ENCODE peak calls at places on chromosomes 12 and 14, in five cellular contexts. K, F, O, J and S are unnamed samples.

GRCh38 chr12:83141460-83141994 is 454.8 kb downstream of the TMTC2 start:
- DNase-seq in F (no peak), J (no peak), K (no peak), O (no peak), S (no peak)

GRCh38 chr14:47917344-47917954 is 242.0 kb upstream of the MDGA2 start:
- DNase-seq in J (no peak), O (peak; percentile 34), K (no peak), F (peak; percentile 43), S (peak; percentile 56)

GRCh38 chr12:105341010-105341409 is 10.5 kb downstream of the C12orf75 start:
- DNase-seq in K (no peak), F (peak; percentile 69), J (no peak), O (no peak), S (no peak)

GRCh38 chr12:47849261-47849660 is 29.6 kb upstream of the HDAC7 start:
- DNase-seq in K (no peak), J (no peak), F (no peak), O (no peak), S (no peak)

GRCh38 chr14:69522026-69522425 is 37.5 kb downstream of the PLEKHD1 start:
- DNase-seq in J (no peak), F (no peak), O (no peak), K (no peak), S (no peak)

GRCh38 chr12:7068994-7069346 is 8.5 kb downstream of the C1S start:
- DNase-seq in F (no peak), J (no peak), K (no peak), O (no peak), S (no peak)

GRCh38 chr14:104382361-104383087 is 197.0 kb upstream of the C14orf180 start:
- DNase-seq in J (no peak), K (peak; percentile 39), F (no peak), O (no peak), S (no peak)

GRCh38 chr12:85866929-85867776 is 6.9 kb upstream of the NTS start:
- DNase-seq in F (peak; percentile 82), J (no peak), O (peak; percentile 49), K (no peak), S (no peak)

GRCh38 chr12:5586201-5586600 is 154.3 kb downstream of the NTF3 start:
- DNase-seq in O (peak; percentile 23), K (no peak), J (no peak), F (peak; percentile 4), S (no peak)

GRCh38 chr12:67472551-67472950 is 176.0 kb upstream of the DYRK2 start:
- DNase-seq in F (no peak), K (peak; percentile 49), J (peak; percentile 52), O (peak; percentile 34), S (no peak)

GRCh38 chr14:79631276-79631675 is 580.0 kb downstream of the DIO2 start:
- DNase-seq in F (no peak), K (peak; percentile 38), J (no peak), O (no peak), S (no peak)
- TF ChIP-seq CTCF in F (no peak), K (no peak), J (no peak), O (no peak), S (no peak)

DNA sequence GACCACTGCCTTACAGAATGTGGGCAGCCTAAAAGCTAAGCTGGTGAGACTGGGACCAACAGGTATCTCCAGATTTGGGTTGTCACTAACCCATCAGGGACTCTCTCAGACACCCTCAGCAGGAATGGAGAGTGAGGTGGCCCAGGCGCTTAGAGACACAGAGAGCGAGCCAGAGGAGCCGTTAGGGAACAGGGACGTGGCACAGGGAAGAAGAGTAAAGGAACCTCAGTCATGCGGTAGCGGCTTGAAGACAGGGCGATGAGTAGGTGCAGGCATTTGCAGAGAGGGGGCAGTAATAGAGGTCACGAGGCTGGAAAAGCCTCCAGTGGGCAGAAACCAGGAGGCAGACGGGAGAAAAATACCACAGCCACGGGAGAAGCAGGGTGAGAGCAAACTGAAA is 158.0 kb upstream of the CCND2 start:
- DNase-seq in J (no peak), F (no peak), O (peak; percentile 28), K (no peak), S (no peak)
- TF ChIP-seq CTCF in J (no peak), F (no peak), O (peak; percentile 41), K (no peak), S (no peak)

DNA sequence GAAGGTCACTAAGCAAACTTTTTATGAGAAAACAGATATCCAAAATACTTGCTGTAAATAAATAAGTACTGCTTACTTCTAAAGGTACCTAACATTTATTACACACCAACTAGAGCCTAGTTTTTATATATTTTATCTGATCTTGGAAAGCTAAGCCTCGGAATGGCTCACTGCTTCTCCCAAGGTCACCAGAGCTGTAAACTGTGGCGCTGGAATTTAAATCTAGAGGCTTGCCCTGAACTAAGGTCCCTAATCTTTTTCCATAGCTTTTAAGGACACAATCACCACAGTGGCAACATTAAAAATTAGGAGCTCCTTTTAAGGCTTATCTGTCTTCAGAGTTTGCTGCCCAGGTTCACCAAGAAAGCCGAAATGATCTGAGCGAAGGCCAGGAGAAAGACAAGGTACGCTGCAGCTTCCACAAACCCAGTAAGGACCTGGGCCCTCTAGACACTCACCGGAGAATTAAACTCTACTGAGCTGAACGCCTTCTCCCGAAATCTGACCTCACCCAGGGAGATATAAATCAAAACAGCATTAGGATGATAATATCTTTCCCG is 613 bp downstream of the CCNB1IP1 start:
- DNase-seq in J (no peak), K (no peak), F (peak; percentile 22), O (peak; percentile 22), S (no peak)
- TF ChIP-seq CTCF in J (no peak), K (no peak), F (no peak), O (no peak), S (no peak)

GRCh38 chr12:99619389-99620158 is 28.0 kb upstream of the GARIN6 start:
- DNase-seq in F (peak; percentile 27), K (no peak), O (peak; percentile 70), J (no peak), S (peak; percentile 27)
- TF ChIP-seq CTCF in F (peak; percentile 60), K (no peak), O (peak; percentile 92), J (peak; percentile 8), S (peak; percentile 68)

GRCh38 chr12:26736563-26737486 is 96.2 kb downstream of the ITPR2 start:
- DNase-seq in K (no peak), F (peak; percentile 75), J (no peak), O (no peak), S (no peak)

GRCh38 chr12:26735249-26735639 is 97.8 kb downstream of the ITPR2 start:
- DNase-seq in F (no peak), J (no peak), O (no peak), K (no peak), S (no peak)

GRCh38 chr12:26737487-26738030 is 95.4 kb downstream of the ITPR2 start:
- DNase-seq in O (no peak), K (no peak), F (no peak), J (no peak), S (no peak)

GRCh38 chr12:26732010-26732908 is 100.7 kb downstream of the ITPR2 start:
- DNase-seq in J (no peak), K (no peak), F (no peak), O (no peak), S (no peak)

GRCh38 chr12:26734510-26735248 is 98.3 kb downstream of the ITPR2 start:
- DNase-seq in J (no peak), F (no peak), K (no peak), O (no peak), S (no peak)
- TF ChIP-seq CTCF in J (no peak), F (no peak), K (no peak), O (no peak), S (no peak)

GRCh38 chr14:56976211-56976610 is 165.9 kb upstream of the OTX2 start:
- DNase-seq in K (no peak), O (no peak), J (no peak), F (no peak), S (no peak)
- TF ChIP-seq CTCF in K (no peak), O (no peak), J (no peak), F (no peak), S (no peak)

GRCh38 chr12:45933504-45933903 is 56.9 kb downstream of the SCAF11 start:
- DNase-seq in K (no peak), O (no peak), J (no peak), F (peak; percentile 15), S (no peak)

GRCh38 chr12:45928309-45928708 is 62.1 kb downstream of the SCAF11 start:
- DNase-seq in J (no peak), O (no peak), F (no peak), K (no peak), S (no peak)

GRCh38 chr12:45934956-45935355 is 55.4 kb downstream of the SCAF11 start:
- DNase-seq in J (no peak), F (no peak), K (no peak), O (no peak), S (no peak)

DNA sequence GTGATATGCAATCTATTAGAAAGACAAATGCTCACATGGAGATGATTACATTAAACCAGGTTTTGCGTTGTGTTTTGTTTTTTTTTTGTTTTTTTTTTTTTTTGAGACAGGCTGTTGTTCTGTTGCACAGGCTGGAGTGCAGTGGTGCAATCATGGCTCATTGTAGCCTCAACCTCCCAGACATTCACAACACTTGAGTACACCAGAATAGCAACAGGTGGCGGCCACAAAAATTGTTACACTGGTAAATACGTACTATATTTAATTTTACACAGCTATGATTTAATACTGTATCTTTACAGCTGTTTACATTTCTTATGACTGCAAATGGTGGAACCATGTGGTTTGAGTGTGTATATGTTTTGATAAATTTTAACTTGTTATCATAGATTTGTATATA is 60.0 kb downstream of the SCAF11 start:
- DNase-seq in O (no peak), J (no peak), F (no peak), K (no peak), S (no peak)
- TF ChIP-seq CTCF in O (no peak), J (no peak), F (no peak), K (no peak), S (no peak)

GRCh38 chr12:122079532-122080081 is 1.1 kb downstream of the MLXIP start:
- DNase-seq in J (no peak), O (no peak), F (no peak), K (peak; percentile 73), S (no peak)

GRCh38 chr12:122080149-122081107 is 1.9 kb downstream of the MLXIP start:
- DNase-seq in J (peak; percentile 89), F (peak; percentile 93), O (peak; percentile 40), K (peak; percentile 79), S (no peak)

GRCh38 chr12:122082621-122083356 is 4.2 kb downstream of the MLXIP start:
- DNase-seq in J (no peak), F (no peak), K (no peak), O (no peak), S (no peak)

GRCh38 chr12:122081697-122082221 is 3.2 kb downstream of the MLXIP start:
- DNase-seq in K (no peak), O (no peak), F (peak; percentile 89), J (no peak), S (no peak)

DNA sequence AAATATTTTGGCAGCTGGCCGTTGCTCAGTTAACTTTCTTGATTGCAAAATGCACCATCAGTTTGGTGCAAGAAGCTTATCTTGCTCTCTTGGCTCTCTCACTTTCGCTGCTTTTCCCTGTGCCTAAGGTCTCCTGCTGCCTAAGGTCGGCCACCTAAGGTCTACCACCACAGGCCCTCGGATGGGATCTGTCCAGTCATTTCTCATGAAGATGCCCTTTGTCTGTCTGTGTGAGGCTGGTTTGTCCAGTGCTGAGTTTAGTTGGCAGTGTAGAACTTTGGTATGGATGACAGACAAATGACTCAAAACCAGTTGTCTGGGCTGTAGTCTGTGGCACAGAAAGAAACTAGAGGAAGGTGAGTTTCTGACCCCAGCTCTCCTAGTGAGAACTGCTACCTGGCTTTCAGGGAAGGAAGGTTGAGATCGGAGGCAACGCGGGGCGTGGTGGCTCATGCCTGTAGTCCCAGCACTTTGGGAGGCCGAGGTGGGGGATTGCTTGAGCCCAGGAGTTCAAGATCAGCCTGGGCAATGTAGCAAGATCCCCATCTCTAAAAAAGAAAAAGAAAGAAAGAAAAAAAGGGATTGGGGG is 2.6 kb downstream of the MLXIP start:
- DNase-seq in K (no peak), F (peak; percentile 74), O (no peak), J (no peak), S (no peak)
- TF ChIP-seq CTCF in K (no peak), F (no peak), O (no peak), J (no peak), S (no peak)

GRCh38 chr12:12975322-12976077 is 23.5 kb upstream of the GPRC5D start:
- DNase-seq in J (peak; percentile 33), K (no peak), F (peak; percentile 72), O (peak; percentile 54), S (peak; percentile 27)
- TF ChIP-seq CTCF in J (peak; percentile 35), K (no peak), F (peak; percentile 78), O (peak; percentile 55), S (no peak)